ENCODE peak calls at places on chromosome 1, in seven cellular contexts. E is H1, J is neuronal stem cell, N is IMR-90, X is H9, T is mesenchymal stem cell, D is trophoblast cell. O is an unnamed sample. For H3K4me1, the result is how much of the 10 kb centered on the place peaks cover.

GRCh38 chr1:165485716-165486115 is 40.8 kb upstream of the RXRG start:
- DNase-seq in J (no peak), X (no peak), T (no peak), N (no peak), E (no peak), D (no peak), O (peak)

GRCh38 chr1:145960468-145961108 is 2.8 kb upstream of the LIX1L start:
- DNase-seq in X (peak), T (peak), J (peak), E (no peak), D (peak), N (peak), O (peak)

GRCh38 chr1:203828002-203828401 is 32.6 kb downstream of the ZBED6 start:
- DNase-seq in D (no peak), J (no peak), T (no peak), E (no peak), X (no peak), N (peak), O (no peak)

GRCh38 chr1:118479351-118479750 is 294.3 kb upstream of the SPAG17 start:
- DNase-seq in T (no peak), E (no peak), D (no peak), N (no peak), X (no peak), J (no peak), O (no peak)

GRCh38 chr1:217453816-217454215 is 177.1 kb downstream of the GPATCH2 start:
- DNase-seq in X (no peak), J (no peak), T (peak), E (no peak), D (no peak), N (no peak), O (peak)

GRCh38 chr1:199243423-199244061 is 604.7 kb downstream of the PTPRC start:
- DNase-seq in D (peak), J (no peak), T (peak), N (peak), X (peak), E (peak), O (peak)

GRCh38 chr1:187009320-187009719 is 180.6 kb downstream of the PLA2G4A start:
- DNase-seq in D (no peak), E (peak), X (no peak), T (no peak), J (no peak), N (no peak), O (no peak)

GRCh38 chr1:15017105-15017504 is 136.4 kb upstream of the TMEM51 start:
- DNase-seq in E (no peak), X (no peak), J (no peak), D (peak), T (no peak), N (no peak), O (no peak)

GRCh38 chr1:161342186-161342585 is 25.5 kb downstream of the CFAP126 start:
- DNase-seq in E (no peak), T (no peak), N (no peak), D (no peak), X (no peak), J (no peak), O (no peak)

GRCh38 chr1:228891134-228892034 is 156.1 kb downstream of the RHOU start:
- DNase-seq in D (no peak), J (no peak), X (no peak), N (peak), E (no peak), T (peak), O (no peak)

GRCh38 chr1:244460195-244460594 is 878 bp upstream of the CATSPERE start:
- DNase-seq in E (no peak), J (no peak), T (no peak), D (no peak), N (no peak), X (peak), O (peak)

GRCh38 chr1:162878000-162878596 is 17.1 kb upstream of the CCDC190 start:
- DNase-seq in D (peak), E (peak), T (peak), J (peak), X (peak), N (peak), O (peak)

GRCh38 chr1:174007846-174008245 is 14.3 kb downstream of the RC3H1 start:
- DNase-seq in D (no peak), E (no peak), T (no peak), X (no peak), N (peak), J (no peak), O (no peak)

DNA sequence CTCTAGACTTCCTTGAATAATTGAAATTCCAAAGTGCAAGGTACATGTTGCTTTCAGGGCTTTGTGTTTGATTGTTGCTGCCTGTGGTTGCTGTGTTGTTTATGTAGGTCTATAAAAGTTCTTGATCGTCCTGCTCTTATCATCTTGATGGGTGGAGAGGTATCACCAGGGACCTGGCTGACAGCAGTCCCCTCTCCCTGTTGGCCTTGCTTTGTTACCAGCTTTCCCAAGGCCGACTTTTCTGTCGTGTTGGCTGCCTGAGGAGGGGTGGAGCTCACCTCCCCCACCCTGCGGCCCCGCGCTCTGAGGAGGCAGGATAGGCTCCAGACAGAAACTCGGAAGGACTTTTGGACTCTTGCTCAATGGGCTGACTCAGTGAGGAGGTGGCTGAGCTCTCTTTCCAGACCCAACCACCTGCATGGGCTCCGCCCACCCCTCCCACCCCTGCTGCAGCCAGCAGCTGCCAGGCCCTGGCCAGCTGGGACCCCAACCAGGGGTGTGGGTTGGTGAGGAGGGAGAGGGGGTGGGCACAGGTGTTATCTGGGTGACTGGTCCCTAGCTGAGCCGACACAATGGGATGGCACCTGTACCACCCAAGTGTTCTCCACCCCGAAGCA is 2.0 kb downstream of the INAVA start:
- DNase-seq in D (peak), E (no peak), N (no peak), T (no peak), J (no peak), X (no peak), O (peak)
- H2AK5ac ChIP-seq in D (no peak), E (no peak), N (no peak), T (peak), J (peak), X (no peak), O (no peak)

DNA sequence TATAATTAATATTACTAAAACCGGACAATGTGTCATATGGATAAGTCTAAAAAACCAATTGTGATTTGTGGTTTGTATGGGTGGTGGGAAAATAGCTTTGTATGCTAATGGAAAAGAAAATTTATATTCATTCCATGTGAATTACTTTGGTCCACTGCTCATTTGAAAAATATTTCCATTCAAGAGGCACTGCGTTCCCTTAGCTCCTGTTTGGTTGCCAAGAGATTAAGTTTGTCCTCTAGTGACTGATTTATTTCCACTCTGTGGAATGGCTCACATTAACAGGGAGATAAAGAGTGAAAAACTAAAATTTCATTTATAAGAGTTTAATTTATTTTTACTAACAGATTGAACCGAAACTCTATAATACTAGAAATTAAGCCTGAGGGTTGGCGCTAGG is 744.1 kb upstream of the CHRM3 start:
- DNase-seq in E (no peak), N (peak), X (no peak), J (no peak), T (peak), D (no peak), O (no peak)
- H3K23ac ChIP-seq in E (no peak), N (no peak), X (no peak), J (no peak), T (no peak), D (no peak), O (no peak)

GRCh38 chr1:28073867-28074266 is 14.5 kb downstream of the EYA3 start:
- DNase-seq in N (no peak), T (no peak), E (no peak), X (no peak), J (no peak), D (no peak), O (no peak)

GRCh38 chr1:28071813-28072212 is 16.6 kb downstream of the EYA3 start:
- DNase-seq in D (no peak), E (no peak), X (no peak), N (no peak), T (no peak), J (no peak), O (no peak)

GRCh38 chr1:28078262-28078661 is 10.1 kb downstream of the EYA3 start:
- DNase-seq in J (no peak), N (no peak), E (no peak), T (no peak), D (no peak), X (no peak), O (no peak)

GRCh38 chr1:28078680-28079626 is 9.5 kb downstream of the EYA3 start:
- DNase-seq in E (no peak), X (no peak), J (no peak), D (peak), T (peak), N (peak), O (no peak)

DNA sequence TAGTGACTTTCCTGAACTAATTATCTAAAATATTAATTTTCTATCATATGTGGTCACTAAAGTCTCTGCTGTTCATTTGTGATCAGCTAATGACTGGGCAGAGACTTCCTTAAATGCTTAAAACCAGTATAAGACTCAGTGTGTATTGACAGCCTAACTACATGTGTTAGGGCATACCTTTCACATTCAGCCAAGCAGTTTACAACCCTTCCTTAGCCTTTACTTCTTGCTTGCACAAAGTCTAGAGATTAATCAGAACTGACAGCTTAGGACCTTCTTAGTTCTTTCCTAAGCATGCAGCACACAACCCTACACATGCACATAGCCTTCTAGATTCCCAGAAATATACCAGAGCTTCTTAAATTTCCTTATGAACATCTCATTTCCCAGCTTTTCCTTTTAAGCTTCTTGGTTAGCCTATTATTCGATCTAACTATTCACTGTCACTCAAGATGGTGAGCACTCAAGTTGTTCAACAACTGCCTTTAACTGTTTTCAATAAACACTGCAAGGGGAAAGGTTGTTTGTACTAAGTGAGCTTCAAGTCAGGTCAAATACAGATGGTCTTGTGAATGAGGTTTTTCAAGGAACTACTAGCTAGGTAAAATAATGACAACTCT is 13.4 kb downstream of the EYA3 start:
- DNase-seq in D (no peak), J (no peak), T (no peak), N (no peak), E (no peak), X (no peak), O (no peak)
- H3K4me1 ChIP-seq in D (under half), J (under half), T (under half), N (under half), E (under half), X (under half), O (under half)

GRCh38 chr1:55997550-55997949 is 581.8 kb downstream of the PLPP3 start:
- DNase-seq in D (no peak), E (no peak), N (peak), J (no peak), T (peak), X (no peak), O (no peak)

GRCh38 chr1:56002272-56002671 is 577.1 kb downstream of the PLPP3 start:
- DNase-seq in D (no peak), X (no peak), E (no peak), J (no peak), T (no peak), N (no peak), O (peak)

DNA sequence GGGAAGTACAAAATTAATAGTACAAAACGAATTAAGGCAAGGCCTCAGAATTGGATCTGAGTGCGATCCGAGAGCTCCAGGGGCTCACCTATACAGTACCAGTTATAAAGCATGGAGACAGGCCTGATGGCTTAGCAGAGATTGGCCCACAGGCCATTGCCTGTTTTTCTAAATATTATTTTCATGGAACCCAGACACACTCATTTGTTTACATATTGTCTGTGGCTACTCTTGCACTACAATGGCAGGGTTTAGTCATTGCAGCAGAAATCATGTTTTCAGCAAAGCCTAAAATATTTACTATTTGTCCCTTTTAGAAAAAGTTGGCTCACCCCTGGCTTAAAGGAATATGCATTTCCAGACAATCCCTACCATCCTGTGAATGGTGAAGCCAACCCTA is 578.9 kb downstream of the PLPP3 start:
- DNase-seq in X (no peak), D (no peak), T (peak), N (no peak), J (no peak), E (no peak), O (no peak)
- H2AK5ac ChIP-seq in X (no peak), D (no peak), T (no peak), N (no peak), J (no peak), E (no peak), O (no peak)

GRCh38 chr1:95620076-95620475 is 386.1 kb downstream of the RWDD3 start:
- DNase-seq in J (no peak), X (no peak), E (no peak), T (no peak), D (no peak), N (no peak), O (no peak)

GRCh38 chr1:95625224-95625623 is 391.2 kb downstream of the RWDD3 start:
- DNase-seq in N (no peak), D (no peak), J (no peak), X (no peak), E (no peak), T (no peak), O (no peak)

GRCh38 chr1:95627244-95627643 is 393.2 kb downstream of the RWDD3 start:
- DNase-seq in E (no peak), X (no peak), N (no peak), J (no peak), D (no peak), T (no peak), O (peak)

GRCh38 chr1:95622609-95623008 is 388.6 kb downstream of the RWDD3 start:
- DNase-seq in T (no peak), J (no peak), D (no peak), E (no peak), X (no peak), N (no peak), O (peak)
- H3K23ac ChIP-seq in T (no peak), J (no peak), D (no peak), E (no peak), X (no peak), N (no peak), O (no peak)

DNA sequence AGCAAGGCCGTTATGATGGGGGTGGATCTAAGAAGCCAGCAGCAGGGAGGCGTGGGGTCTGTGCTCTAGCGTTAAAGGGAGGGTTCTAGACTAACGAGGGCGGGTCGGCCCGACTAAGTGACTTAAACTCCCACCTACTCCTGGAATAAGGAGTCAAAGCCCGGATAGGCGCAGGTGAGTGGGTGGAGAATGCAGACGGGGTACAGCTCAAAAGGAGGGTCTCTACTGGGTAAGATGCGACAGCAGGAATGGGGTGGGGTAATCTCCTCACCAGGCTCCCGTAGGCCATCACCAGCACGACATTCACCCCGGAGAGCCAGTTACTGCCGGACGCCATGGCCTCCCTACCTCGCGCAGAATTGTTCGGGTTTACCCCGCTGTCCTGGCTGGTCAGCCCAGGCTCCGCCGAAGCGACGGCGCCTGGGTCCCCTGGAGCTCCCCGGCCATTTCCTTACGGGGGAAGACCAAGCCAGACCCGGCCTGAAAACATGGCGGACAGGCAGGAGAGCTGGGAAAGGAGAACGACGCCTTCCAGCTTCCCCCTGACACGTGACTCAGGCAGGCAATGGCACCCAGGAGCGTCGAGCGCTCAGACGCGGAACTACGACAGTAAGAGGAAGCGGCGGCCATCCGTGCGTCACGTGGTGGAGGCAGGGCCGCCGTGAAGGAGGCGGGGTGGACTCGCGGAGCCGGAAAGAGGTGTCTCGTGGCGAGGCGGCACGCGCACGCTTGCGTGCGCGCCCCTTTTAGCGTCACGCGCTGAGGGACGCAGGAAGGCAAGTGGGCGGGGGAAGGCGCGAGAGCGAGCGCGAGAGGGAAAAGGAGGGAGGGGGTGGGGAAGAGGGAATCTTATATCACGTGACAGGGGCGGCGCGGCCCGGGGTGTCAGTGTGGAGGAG is at the start of gene UBAP2L:
- DNase-seq in D (peak), J (peak), N (peak), X (peak), E (peak), T (peak), O (peak)
- H3K4me1 ChIP-seq in D (under half), J (under half), N (under half), X (under half), E (under half), T (under half), O (under half)

DNA sequence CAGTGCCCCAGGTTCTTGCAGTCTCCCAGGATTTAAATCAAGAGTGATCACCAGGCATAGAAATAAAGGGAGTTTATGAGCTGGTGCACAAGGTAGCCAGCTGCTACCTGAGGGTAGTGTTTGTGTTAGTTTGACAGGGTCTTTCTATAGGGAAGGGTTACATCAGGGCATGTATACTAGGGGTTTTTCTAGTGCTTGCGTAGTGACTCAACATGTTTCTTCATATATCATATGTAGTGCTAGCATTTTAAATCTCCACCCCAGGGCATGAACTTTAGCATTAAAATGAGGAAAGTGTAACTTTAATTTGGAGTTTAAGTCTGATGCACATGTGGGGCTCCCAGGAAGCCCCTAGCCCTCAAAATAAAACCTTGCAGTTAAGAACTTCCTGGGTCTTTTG is 86.5 kb upstream of the TNR start:
- DNase-seq in D (no peak), T (no peak), X (no peak), E (no peak), J (no peak), N (no peak), O (no peak)
- H2AK5ac ChIP-seq in D (no peak), T (no peak), X (no peak), E (no peak), J (no peak), N (no peak), O (no peak)

O was measured in mesendoderm.